ENCODE peak calls at places on chromosomes 11 and 22, in eight cellular contexts. One of them, this sample, is unnamed.

GRCh38 chr11:95567685-95568084 is 221.9 kb downstream of the FAM76B start:
- DNase-seq in astrocyte: peak
- DNase-seq in AG04450: no peak
- DNase-seq in cardiac muscle cell: no peak
- DNase-seq in IMR-90: peak
- DNase-seq in lung: no peak
- DNase-seq in spleen: no peak
- DNase-seq in CD8-positive, alpha-beta T cell: no peak
- DNase-seq in this sample: no peak

GRCh38 chr22:30396871-30397655 is at the start of gene SEC14L2:
- DNase-seq in astrocyte: no peak
- DNase-seq in AG04450: no peak
- DNase-seq in cardiac muscle cell: peak
- DNase-seq in IMR-90: peak
- DNase-seq in lung: peak
- DNase-seq in spleen: no peak
- DNase-seq in CD8-positive, alpha-beta T cell: peak
- DNase-seq in this sample: peak

GRCh38 chr11:119540370-119541125 is 117.6 kb upstream of the THY1 start:
- DNase-seq in astrocyte: no peak
- DNase-seq in AG04450: no peak
- DNase-seq in cardiac muscle cell: no peak
- DNase-seq in IMR-90: no peak
- DNase-seq in lung: no peak
- DNase-seq in spleen: peak
- DNase-seq in CD8-positive, alpha-beta T cell: no peak
- DNase-seq in this sample: no peak

GRCh38 chr11:65425105-65425970 is 2.7 kb downstream of the NEAT1 start:
- DNase-seq in astrocyte: peak
- DNase-seq in AG04450: no peak
- DNase-seq in cardiac muscle cell: no peak
- DNase-seq in IMR-90: peak
- DNase-seq in lung: no peak
- DNase-seq in spleen: peak
- DNase-seq in CD8-positive, alpha-beta T cell: peak
- DNase-seq in this sample: peak

GRCh38 chr11:103736323-103736722 is 300.1 kb upstream of the DDI1 start:
- DNase-seq in astrocyte: no peak
- DNase-seq in AG04450: no peak
- DNase-seq in cardiac muscle cell: no peak
- DNase-seq in IMR-90: no peak
- DNase-seq in lung: no peak
- DNase-seq in spleen: no peak
- DNase-seq in CD8-positive, alpha-beta T cell: no peak
- DNase-seq in this sample: no peak

GRCh38 chr11:78050964-78051831 is 12.5 kb upstream of the THRSP start:
- DNase-seq in astrocyte: peak
- DNase-seq in AG04450: no peak
- DNase-seq in cardiac muscle cell: no peak
- DNase-seq in IMR-90: peak
- DNase-seq in lung: no peak
- DNase-seq in spleen: no peak
- DNase-seq in CD8-positive, alpha-beta T cell: no peak
- DNase-seq in this sample: no peak

GRCh38 chr22:40739723-40740122 is 60.4 kb downstream of the MCHR1 start:
- DNase-seq in astrocyte: no peak
- DNase-seq in AG04450: no peak
- DNase-seq in cardiac muscle cell: no peak
- DNase-seq in IMR-90: no peak
- DNase-seq in lung: no peak
- DNase-seq in spleen: no peak
- DNase-seq in CD8-positive, alpha-beta T cell: no peak
- DNase-seq in this sample: no peak

GRCh38 chr11:46410021-46410420 is 18.4 kb upstream of the CHRM4 start:
- DNase-seq in astrocyte: no peak
- DNase-seq in AG04450: no peak
- DNase-seq in cardiac muscle cell: no peak
- DNase-seq in IMR-90: no peak
- DNase-seq in lung: no peak
- DNase-seq in spleen: no peak
- DNase-seq in CD8-positive, alpha-beta T cell: no peak
- DNase-seq in this sample: no peak

GRCh38 chr11:129248618-129249017 is 56.5 kb upstream of the ARHGAP32 start:
- DNase-seq in astrocyte: peak
- DNase-seq in AG04450: peak
- DNase-seq in cardiac muscle cell: no peak
- DNase-seq in IMR-90: peak
- DNase-seq in lung: no peak
- DNase-seq in spleen: no peak
- DNase-seq in CD8-positive, alpha-beta T cell: no peak
- DNase-seq in this sample: no peak

GRCh38 chr11:45086526-45086925 is 59.9 kb upstream of the PRDM11 start:
- DNase-seq in astrocyte: no peak
- DNase-seq in AG04450: no peak
- DNase-seq in cardiac muscle cell: no peak
- DNase-seq in IMR-90: no peak
- DNase-seq in lung: no peak
- DNase-seq in spleen: no peak
- DNase-seq in CD8-positive, alpha-beta T cell: no peak
- DNase-seq in this sample: no peak
- TF ChIP-seq CTCF in astrocyte: no peak
- TF ChIP-seq CTCF in AG04450: no peak
- TF ChIP-seq CTCF in cardiac muscle cell: no peak
- TF ChIP-seq CTCF in IMR-90: no peak
- TF ChIP-seq CTCF in lung: no peak
- TF ChIP-seq CTCF in spleen: no peak
- TF ChIP-seq CTCF in CD8-positive, alpha-beta T cell: no peak
- TF ChIP-seq CTCF in this sample: no peak

GRCh38 chr22:37371491-37371890 is 55.8 kb downstream of the ELFN2 start:
- DNase-seq in astrocyte: no peak
- DNase-seq in AG04450: no peak
- DNase-seq in cardiac muscle cell: no peak
- DNase-seq in IMR-90: no peak
- DNase-seq in lung: no peak
- DNase-seq in spleen: no peak
- DNase-seq in CD8-positive, alpha-beta T cell: no peak
- DNase-seq in this sample: no peak

GRCh38 chr22:37371911-37372310 is 55.4 kb downstream of the ELFN2 start:
- DNase-seq in astrocyte: no peak
- DNase-seq in AG04450: no peak
- DNase-seq in cardiac muscle cell: no peak
- DNase-seq in IMR-90: no peak
- DNase-seq in lung: no peak
- DNase-seq in spleen: no peak
- DNase-seq in CD8-positive, alpha-beta T cell: no peak
- DNase-seq in this sample: no peak

GRCh38 chr22:37373451-37373850 is 53.8 kb downstream of the ELFN2 start:
- DNase-seq in astrocyte: no peak
- DNase-seq in AG04450: no peak
- DNase-seq in cardiac muscle cell: no peak
- DNase-seq in IMR-90: no peak
- DNase-seq in lung: no peak
- DNase-seq in spleen: no peak
- DNase-seq in CD8-positive, alpha-beta T cell: no peak
- DNase-seq in this sample: no peak

GRCh38 chr22:37377927-37378326 is 49.4 kb downstream of the ELFN2 start:
- DNase-seq in astrocyte: no peak
- DNase-seq in AG04450: no peak
- DNase-seq in cardiac muscle cell: no peak
- DNase-seq in IMR-90: no peak
- DNase-seq in lung: no peak
- DNase-seq in spleen: no peak
- DNase-seq in CD8-positive, alpha-beta T cell: no peak
- DNase-seq in this sample: no peak

DNA sequence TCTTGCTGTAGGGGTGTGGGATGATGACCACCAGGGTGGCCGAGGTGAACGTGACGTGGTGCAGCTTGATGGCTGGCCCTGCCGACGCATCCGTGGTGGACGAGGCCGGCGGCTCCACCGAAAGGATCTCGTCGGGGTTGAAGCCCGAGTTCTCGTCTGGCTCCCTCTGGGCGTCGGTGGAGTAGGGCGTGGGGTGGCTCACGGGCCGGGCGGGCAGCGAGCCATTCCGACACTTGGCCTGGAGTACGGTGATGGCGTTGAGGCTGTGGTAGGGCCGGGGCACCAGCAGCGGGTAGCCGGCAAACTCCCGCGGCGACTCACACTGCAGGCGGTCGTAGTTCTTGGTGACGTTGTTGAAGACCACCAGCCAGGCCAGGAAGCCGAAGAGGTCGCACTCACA is 52.7 kb downstream of the ELFN2 start:
- DNase-seq in astrocyte: no peak
- DNase-seq in AG04450: no peak
- DNase-seq in cardiac muscle cell: no peak
- DNase-seq in IMR-90: no peak
- DNase-seq in lung: no peak
- DNase-seq in spleen: no peak
- DNase-seq in CD8-positive, alpha-beta T cell: no peak
- DNase-seq in this sample: no peak
- H3K27ac ChIP-seq in astrocyte: no peak
- H3K27ac ChIP-seq in AG04450: no peak
- H3K27ac ChIP-seq in cardiac muscle cell: no peak
- H3K27ac ChIP-seq in IMR-90: no peak
- H3K27ac ChIP-seq in lung: no peak
- H3K27ac ChIP-seq in spleen: no peak
- H3K27ac ChIP-seq in CD8-positive, alpha-beta T cell: no peak
- H3K27ac ChIP-seq in this sample: no peak

GRCh38 chr11:62392506-62392905 is 26.3 kb upstream of the SCGB1A1 start:
- DNase-seq in astrocyte: no peak
- DNase-seq in AG04450: no peak
- DNase-seq in cardiac muscle cell: no peak
- DNase-seq in IMR-90: no peak
- DNase-seq in lung: no peak
- DNase-seq in spleen: no peak
- DNase-seq in CD8-positive, alpha-beta T cell: no peak
- DNase-seq in this sample: no peak

GRCh38 chr11:62393735-62394134 is 25.1 kb upstream of the SCGB1A1 start:
- DNase-seq in astrocyte: no peak
- DNase-seq in AG04450: no peak
- DNase-seq in cardiac muscle cell: no peak
- DNase-seq in IMR-90: no peak
- DNase-seq in lung: no peak
- DNase-seq in spleen: no peak
- DNase-seq in CD8-positive, alpha-beta T cell: no peak
- DNase-seq in this sample: no peak

GRCh38 chr11:62394825-62395538 is 23.9 kb upstream of the SCGB1A1 start:
- DNase-seq in astrocyte: peak
- DNase-seq in AG04450: peak
- DNase-seq in cardiac muscle cell: peak
- DNase-seq in IMR-90: peak
- DNase-seq in lung: peak
- DNase-seq in spleen: peak
- DNase-seq in CD8-positive, alpha-beta T cell: no peak
- DNase-seq in this sample: no peak

GRCh38 chr11:62391642-62392425 is 27.0 kb upstream of the SCGB1A1 start:
- DNase-seq in astrocyte: no peak
- DNase-seq in AG04450: no peak
- DNase-seq in cardiac muscle cell: no peak
- DNase-seq in IMR-90: no peak
- DNase-seq in lung: no peak
- DNase-seq in spleen: peak
- DNase-seq in CD8-positive, alpha-beta T cell: no peak
- DNase-seq in this sample: no peak

GRCh38 chr11:62392944-62393628 is 25.7 kb upstream of the SCGB1A1 start:
- DNase-seq in astrocyte: no peak
- DNase-seq in AG04450: no peak
- DNase-seq in cardiac muscle cell: no peak
- DNase-seq in IMR-90: no peak
- DNase-seq in lung: no peak
- DNase-seq in spleen: no peak
- DNase-seq in CD8-positive, alpha-beta T cell: no peak
- DNase-seq in this sample: no peak
- TF ChIP-seq CTCF in astrocyte: no peak
- TF ChIP-seq CTCF in AG04450: peak
- TF ChIP-seq CTCF in cardiac muscle cell: no peak
- TF ChIP-seq CTCF in IMR-90: no peak
- TF ChIP-seq CTCF in lung: no peak
- TF ChIP-seq CTCF in spleen: no peak
- TF ChIP-seq CTCF in CD8-positive, alpha-beta T cell: peak
- TF ChIP-seq CTCF in this sample: peak

DNA sequence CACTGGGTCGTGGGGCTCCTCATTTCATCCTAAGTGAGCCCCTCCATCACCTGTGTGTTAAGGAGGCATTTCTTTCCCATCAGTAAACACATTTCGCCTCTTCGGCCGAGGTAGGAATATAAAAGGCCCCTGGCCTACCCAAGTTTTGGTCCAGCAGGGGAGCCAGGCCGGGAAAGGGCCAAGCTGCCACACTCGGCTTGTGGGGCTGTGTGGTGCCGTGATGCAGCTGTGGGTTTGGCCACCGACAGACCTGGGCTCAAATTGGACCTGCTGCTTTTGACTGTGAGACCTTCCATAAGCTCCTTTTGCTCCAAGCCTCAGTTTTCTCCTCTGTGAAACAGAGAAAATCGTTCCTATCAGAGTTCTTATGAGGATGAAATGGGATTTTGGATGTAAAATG is 771 bp downstream of the NDUFV1 start:
- DNase-seq in astrocyte: no peak
- DNase-seq in AG04450: no peak
- DNase-seq in cardiac muscle cell: no peak
- DNase-seq in IMR-90: no peak
- DNase-seq in lung: no peak
- DNase-seq in spleen: no peak
- DNase-seq in CD8-positive, alpha-beta T cell: no peak
- DNase-seq in this sample: no peak
- H3K27ac ChIP-seq in astrocyte: peak
- H3K27ac ChIP-seq in AG04450: no peak
- H3K27ac ChIP-seq in cardiac muscle cell: no peak
- H3K27ac ChIP-seq in IMR-90: peak
- H3K27ac ChIP-seq in lung: peak
- H3K27ac ChIP-seq in spleen: no peak
- H3K27ac ChIP-seq in CD8-positive, alpha-beta T cell: peak
- H3K27ac ChIP-seq in this sample: peak

DNA sequence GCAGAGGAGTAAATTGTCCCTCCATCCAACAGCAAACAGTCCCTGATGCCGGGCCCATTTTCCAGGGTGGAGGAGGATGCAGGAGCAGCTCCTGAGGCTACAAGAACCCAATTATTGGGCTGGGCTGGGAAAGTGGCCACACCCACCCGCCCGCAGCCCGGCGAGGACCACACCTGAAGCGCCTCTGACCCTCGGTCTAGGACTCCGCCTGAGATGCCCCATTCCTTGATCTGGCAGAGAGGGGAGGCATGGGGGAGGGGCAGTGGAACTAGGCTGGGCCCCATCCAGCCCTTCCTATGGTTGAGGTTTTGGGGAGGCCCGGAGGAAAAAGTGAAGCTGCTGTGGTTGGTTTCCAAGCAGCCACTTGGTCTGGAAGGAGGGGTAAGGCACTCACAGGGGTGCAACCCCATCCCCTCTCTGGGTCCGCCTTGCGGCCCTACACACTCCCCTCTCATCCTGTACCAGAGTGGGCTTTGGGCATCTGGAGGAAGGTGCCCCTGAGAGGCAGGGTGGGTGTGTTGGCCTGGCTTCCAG is 2.4 kb upstream of the LGALS1 start:
- DNase-seq in astrocyte: no peak
- DNase-seq in AG04450: no peak
- DNase-seq in cardiac muscle cell: no peak
- DNase-seq in IMR-90: no peak
- DNase-seq in lung: no peak
- DNase-seq in spleen: no peak
- DNase-seq in CD8-positive, alpha-beta T cell: no peak
- DNase-seq in this sample: no peak
- TF ChIP-seq CTCF in astrocyte: no peak
- TF ChIP-seq CTCF in AG04450: no peak
- TF ChIP-seq CTCF in cardiac muscle cell: no peak
- TF ChIP-seq CTCF in IMR-90: no peak
- TF ChIP-seq CTCF in lung: no peak
- TF ChIP-seq CTCF in spleen: no peak
- TF ChIP-seq CTCF in CD8-positive, alpha-beta T cell: no peak
- TF ChIP-seq CTCF in this sample: no peak